ENCODE peak calls at places on chromosomes 1 and 21, in nine cellular contexts. D is stimulated activated CD4-positive, alpha-beta T cell treated with anti-CD3 and anti-CD28 coated beads, Interleukin-15, amount 100 ng/mL, for 48 hours; K is H54; Q is caudate nucleus; I is central memory CD8-positive, alpha-beta T cell; H is hypothalamus; B is kidney; O is putamen; J is amniotic stem cell. E is an unnamed sample.

GRCh38 chr1:59924653-59925052 is 1.9 kb downstream of the CYP2J2 start:
- DNase-seq in D (no peak), K (no peak), Q (no peak), I (no peak), H (no peak), B (no peak), O (no peak), J (no peak), E (no peak)

GRCh38 chr1:1889847-1890505 is 911 bp downstream of the GNB1 start:
- DNase-seq in D (no peak), K (no peak), Q (no peak), I (no peak), H (peak), B (peak), O (no peak), J (peak), E (peak)

GRCh38 chr1:112636597-112637256 is 17.1 kb downstream of the CAPZA1 start:
- DNase-seq in D (no peak), K (no peak), Q (no peak), I (no peak), H (no peak), B (no peak), O (peak), J (no peak), E (no peak)

GRCh38 chr1:214540324-214540723 is 11.1 kb downstream of the PTPN14 start:
- DNase-seq in D (no peak), K (no peak), Q (no peak), I (no peak), H (no peak), B (no peak), O (no peak), J (no peak), E (no peak)

GRCh38 chr1:117686907-117687306 is 81.1 kb downstream of the TENT5C start:
- DNase-seq in D (no peak), K (peak), Q (no peak), I (no peak), H (no peak), B (no peak), O (no peak), J (no peak), E (no peak)

GRCh38 chr1:234955107-234955731 is 173.4 kb downstream of the TOMM20 start:
- DNase-seq in D (no peak), K (no peak), Q (no peak), I (no peak), H (no peak), B (peak), O (no peak), J (no peak), E (no peak)

GRCh38 chr1:207256869-207257268 is 64.6 kb upstream of the CD55 start:
- DNase-seq in D (no peak), K (no peak), Q (no peak), I (no peak), H (no peak), B (no peak), O (no peak), J (no peak), E (no peak)

GRCh38 chr1:192609110-192610079 is 26.6 kb upstream of the RGS13 start:
- DNase-seq in D (peak), K (no peak), Q (no peak), I (peak), H (no peak), B (peak), O (peak), J (no peak), E (peak)

GRCh38 chr1:47196622-47197021 is 6.8 kb upstream of the PDZK1IP1 start:
- DNase-seq in D (no peak), K (no peak), Q (no peak), I (no peak), H (no peak), B (no peak), O (no peak), J (no peak), E (no peak)

GRCh38 chr21:28793043-28793442 is 199.6 kb downstream of the LTN1 start:
- DNase-seq in D (no peak), K (no peak), Q (no peak), I (no peak), H (no peak), B (no peak), O (no peak), J (no peak), E (no peak)

GRCh38 chr1:160997323-160998038 is 23.5 kb downstream of the F11R start:
- DNase-seq in D (no peak), K (no peak), Q (peak), I (peak), H (peak), B (peak), O (no peak), J (peak), E (peak)

GRCh38 chr1:180228648-180229482 is 1.2 kb upstream of the LHX4 start:
- DNase-seq in D (no peak), K (no peak), Q (no peak), I (no peak), H (no peak), B (peak), O (no peak), J (no peak), E (no peak)

GRCh38 chr21:32819702-32820101 is 48.1 kb upstream of the PAXBP1 start:
- DNase-seq in D (no peak), K (no peak), Q (no peak), I (no peak), H (no peak), B (no peak), O (no peak), J (peak), E (no peak)

GRCh38 chr1:186670965-186671486 is 9.2 kb downstream of the PTGS2 start:
- DNase-seq in D (no peak), K (no peak), Q (no peak), I (no peak), H (no peak), B (no peak), O (no peak), J (no peak), E (no peak)

GRCh38 chr1:186978596-186979556 is 150.1 kb downstream of the PLA2G4A start:
- DNase-seq in D (no peak), K (no peak), Q (no peak), I (no peak), H (no peak), B (no peak), O (no peak), J (no peak), E (no peak)

GRCh38 chr1:70990460-70991253 is 57.0 kb downstream of the PTGER3 start:
- DNase-seq in D (no peak), K (no peak), Q (no peak), I (no peak), H (no peak), B (no peak), O (no peak), J (no peak), E (no peak)

GRCh38 chr1:27448982-27449381 is 41.0 kb downstream of the WASF2 start:
- DNase-seq in D (no peak), K (no peak), Q (no peak), I (no peak), H (no peak), B (no peak), O (no peak), J (no peak), E (no peak)

GRCh38 chr1:10380594-10381275 is 18.1 kb upstream of the PGD start:
- DNase-seq in D (no peak), K (peak), Q (no peak), I (no peak), H (no peak), B (no peak), O (peak), J (peak), E (no peak)

GRCh38 chr1:57633881-57634280 is 210.0 kb upstream of the DAB1 start:
- DNase-seq in D (no peak), K (no peak), Q (no peak), I (no peak), H (no peak), B (no peak), O (no peak), J (no peak), E (no peak)

GRCh38 chr1:201648066-201648910 is 109.4 kb downstream of the NAV1 start:
- DNase-seq in D (no peak), K (peak), Q (peak), I (no peak), H (peak), B (peak), O (peak), J (peak), E (no peak)

GRCh38 chr1:61436016-61436415 is 288.9 kb downstream of the TM2D1 start:
- DNase-seq in D (no peak), K (no peak), Q (no peak), I (no peak), H (no peak), B (no peak), O (no peak), J (no peak), E (no peak)

GRCh38 chr1:246609632-246610031 is 43.4 kb downstream of the CNST start:
- DNase-seq in D (no peak), K (no peak), Q (no peak), I (no peak), H (no peak), B (no peak), O (no peak), J (no peak), E (no peak)

GRCh38 chr1:64392109-64392508 is 77.8 kb upstream of the CACHD1 start:
- DNase-seq in D (no peak), K (no peak), Q (no peak), I (no peak), H (no peak), B (no peak), O (no peak), J (no peak), E (no peak)

GRCh38 chr1:9194024-9194423 is 40.5 kb upstream of the H6PD start:
- DNase-seq in D (no peak), K (no peak), Q (no peak), I (no peak), H (no peak), B (no peak), O (no peak), J (no peak), E (no peak)

GRCh38 chr1:28719332-28719619 is 17.5 kb upstream of the YTHDF2 start:
- DNase-seq in D (no peak), K (no peak), Q (no peak), I (no peak), H (no peak), B (no peak), O (no peak), J (no peak), E (no peak)

GRCh38 chr1:201399352-201400126 is 415 bp upstream of the LAD1 start:
- DNase-seq in D (no peak), K (no peak), Q (no peak), I (no peak), H (no peak), B (peak), O (no peak), J (no peak), E (no peak)

GRCh38 chr1:183180634-183181056 is 5.4 kb upstream of the LAMC2 start:
- DNase-seq in D (no peak), K (peak), Q (no peak), I (no peak), H (no peak), B (peak), O (no peak), J (peak), E (no peak)

GRCh38 chr1:33147997-33148314 is 33.9 kb downstream of the TRIM62 start:
- DNase-seq in D (no peak), K (peak), Q (no peak), I (no peak), H (no peak), B (no peak), O (no peak), J (no peak), E (no peak)

GRCh38 chr1:156647351-156647750 is 5.4 kb downstream of the BCAN start:
- DNase-seq in D (no peak), K (no peak), Q (no peak), I (no peak), H (no peak), B (peak), O (no peak), J (no peak), E (no peak)

E was measured in central memory CD4-positive, alpha-beta T cell.